ENCODE peak calls at places on chromosomes 4 and X, in five cellular contexts. One of them, this sample, is unnamed.

GRCh38 chr4:52655505-52655904 is 3.6 kb downstream of the USP46 start:
- DNase-seq in 8988T: no peak
- DNase-seq in kidney glomerular epithelial cell: no peak
- DNase-seq in HEK293T: no peak
- DNase-seq in stimulated activated CD8-positive, alpha-beta memory T cell treated with anti-CD3 and anti-CD28 coated beads, Interleukin-15, amount 100 ng/mL, for 24 hours: no peak
- DNase-seq in this sample: no peak

GRCh38 chr4:168441412-168441811 is 38.9 kb downstream of the DDX60L start:
- DNase-seq in 8988T: no peak
- DNase-seq in kidney glomerular epithelial cell: peak
- DNase-seq in HEK293T: no peak
- DNase-seq in stimulated activated CD8-positive, alpha-beta memory T cell treated with anti-CD3 and anti-CD28 coated beads, Interleukin-15, amount 100 ng/mL, for 24 hours: no peak
- DNase-seq in this sample: no peak

GRCh38 chrX:151631822-151632221 is 63.4 kb upstream of the PRRG3 start:
- DNase-seq in 8988T: no peak
- DNase-seq in kidney glomerular epithelial cell: no peak
- DNase-seq in HEK293T: no peak
- DNase-seq in stimulated activated CD8-positive, alpha-beta memory T cell treated with anti-CD3 and anti-CD28 coated beads, Interleukin-15, amount 100 ng/mL, for 24 hours: no peak
- DNase-seq in this sample: no peak

GRCh38 chrX:12956704-12957541 is 18.0 kb upstream of the TMSB4X start:
- DNase-seq in 8988T: peak
- DNase-seq in kidney glomerular epithelial cell: peak
- DNase-seq in HEK293T: no peak
- DNase-seq in stimulated activated CD8-positive, alpha-beta memory T cell treated with anti-CD3 and anti-CD28 coated beads, Interleukin-15, amount 100 ng/mL, for 24 hours: no peak
- DNase-seq in this sample: no peak

GRCh38 chr4:47692691-47693090 is 145.2 kb downstream of the CORIN start:
- DNase-seq in 8988T: no peak
- DNase-seq in kidney glomerular epithelial cell: no peak
- DNase-seq in HEK293T: no peak
- DNase-seq in stimulated activated CD8-positive, alpha-beta memory T cell treated with anti-CD3 and anti-CD28 coated beads, Interleukin-15, amount 100 ng/mL, for 24 hours: no peak
- DNase-seq in this sample: no peak

GRCh38 chr4:85488416-85488815 is 13.5 kb downstream of the ARHGAP24 start:
- DNase-seq in 8988T: no peak
- DNase-seq in kidney glomerular epithelial cell: no peak
- DNase-seq in HEK293T: no peak
- DNase-seq in stimulated activated CD8-positive, alpha-beta memory T cell treated with anti-CD3 and anti-CD28 coated beads, Interleukin-15, amount 100 ng/mL, for 24 hours: no peak
- DNase-seq in this sample: no peak

GRCh38 chr4:97073194-97073593 is 1070.1 kb downstream of the STPG2 start:
- DNase-seq in 8988T: no peak
- DNase-seq in kidney glomerular epithelial cell: no peak
- DNase-seq in HEK293T: no peak
- DNase-seq in stimulated activated CD8-positive, alpha-beta memory T cell treated with anti-CD3 and anti-CD28 coated beads, Interleukin-15, amount 100 ng/mL, for 24 hours: no peak
- DNase-seq in this sample: no peak

GRCh38 chr4:54067163-54067562 is 2.8 kb upstream of the CHIC2 start:
- DNase-seq in 8988T: peak
- DNase-seq in kidney glomerular epithelial cell: peak
- DNase-seq in HEK293T: no peak
- DNase-seq in stimulated activated CD8-positive, alpha-beta memory T cell treated with anti-CD3 and anti-CD28 coated beads, Interleukin-15, amount 100 ng/mL, for 24 hours: no peak
- DNase-seq in this sample: no peak

GRCh38 chr4:105414316-105414715 is 59.5 kb downstream of the PPA2 start:
- DNase-seq in 8988T: no peak
- DNase-seq in kidney glomerular epithelial cell: no peak
- DNase-seq in HEK293T: no peak
- DNase-seq in stimulated activated CD8-positive, alpha-beta memory T cell treated with anti-CD3 and anti-CD28 coated beads, Interleukin-15, amount 100 ng/mL, for 24 hours: no peak
- DNase-seq in this sample: no peak

GRCh38 chrX:30615229-30615628 is 37.7 kb upstream of the TASL start:
- DNase-seq in 8988T: no peak
- DNase-seq in kidney glomerular epithelial cell: no peak
- DNase-seq in HEK293T: no peak
- DNase-seq in stimulated activated CD8-positive, alpha-beta memory T cell treated with anti-CD3 and anti-CD28 coated beads, Interleukin-15, amount 100 ng/mL, for 24 hours: no peak
- DNase-seq in this sample: no peak

GRCh38 chrX:118552501-118552900 is 56.9 kb downstream of the DOCK11 start:
- DNase-seq in 8988T: no peak
- DNase-seq in kidney glomerular epithelial cell: no peak
- DNase-seq in HEK293T: no peak
- DNase-seq in stimulated activated CD8-positive, alpha-beta memory T cell treated with anti-CD3 and anti-CD28 coated beads, Interleukin-15, amount 100 ng/mL, for 24 hours: no peak
- DNase-seq in this sample: no peak

GRCh38 chr4:172688536-172688935 is 480.1 kb upstream of the GALNT7 start:
- DNase-seq in 8988T: no peak
- DNase-seq in kidney glomerular epithelial cell: no peak
- DNase-seq in HEK293T: no peak
- DNase-seq in stimulated activated CD8-positive, alpha-beta memory T cell treated with anti-CD3 and anti-CD28 coated beads, Interleukin-15, amount 100 ng/mL, for 24 hours: no peak
- DNase-seq in this sample: no peak

GRCh38 chr4:157014621-157015591 is 43.3 kb upstream of the PDGFC start:
- DNase-seq in 8988T: no peak
- DNase-seq in kidney glomerular epithelial cell: peak
- DNase-seq in HEK293T: no peak
- DNase-seq in stimulated activated CD8-positive, alpha-beta memory T cell treated with anti-CD3 and anti-CD28 coated beads, Interleukin-15, amount 100 ng/mL, for 24 hours: no peak
- DNase-seq in this sample: no peak

GRCh38 chr4:17173300-17173699 is 274.9 kb upstream of the LDB2 start:
- DNase-seq in 8988T: no peak
- DNase-seq in kidney glomerular epithelial cell: no peak
- DNase-seq in HEK293T: peak
- DNase-seq in stimulated activated CD8-positive, alpha-beta memory T cell treated with anti-CD3 and anti-CD28 coated beads, Interleukin-15, amount 100 ng/mL, for 24 hours: no peak
- DNase-seq in this sample: no peak

GRCh38 chr4:137635108-137635507 is 102.8 kb upstream of the PCDH18 start:
- DNase-seq in 8988T: no peak
- DNase-seq in kidney glomerular epithelial cell: no peak
- DNase-seq in HEK293T: no peak
- DNase-seq in stimulated activated CD8-positive, alpha-beta memory T cell treated with anti-CD3 and anti-CD28 coated beads, Interleukin-15, amount 100 ng/mL, for 24 hours: no peak
- DNase-seq in this sample: no peak

GRCh38 chrX:115576676-115577075 is 15.7 kb downstream of the PLS3 start:
- DNase-seq in 8988T: no peak
- DNase-seq in kidney glomerular epithelial cell: no peak
- DNase-seq in HEK293T: no peak
- DNase-seq in stimulated activated CD8-positive, alpha-beta memory T cell treated with anti-CD3 and anti-CD28 coated beads, Interleukin-15, amount 100 ng/mL, for 24 hours: no peak
- DNase-seq in this sample: no peak

GRCh38 chr4:147550626-147551250 is 66.5 kb upstream of the TMEM184C start:
- DNase-seq in 8988T: no peak
- DNase-seq in kidney glomerular epithelial cell: no peak
- DNase-seq in HEK293T: no peak
- DNase-seq in stimulated activated CD8-positive, alpha-beta memory T cell treated with anti-CD3 and anti-CD28 coated beads, Interleukin-15, amount 100 ng/mL, for 24 hours: no peak
- DNase-seq in this sample: no peak

GRCh38 chrX:97267916-97268680 is 384.4 kb downstream of the RPA4 start:
- DNase-seq in 8988T: no peak
- DNase-seq in kidney glomerular epithelial cell: no peak
- DNase-seq in HEK293T: no peak
- DNase-seq in stimulated activated CD8-positive, alpha-beta memory T cell treated with anti-CD3 and anti-CD28 coated beads, Interleukin-15, amount 100 ng/mL, for 24 hours: no peak
- DNase-seq in this sample: no peak

This sample was measured in NCI-H526.